ENCODE peak calls at places on chromosome 6, in five cellular contexts. B, C, I, A and M are unnamed samples.

GRCh38 chr6:63611560-63611959 is 24.0 kb upstream of the PHF3 start:
- DNase-seq in B (no peak), C (no peak), I (no peak), A (no peak), M (no peak)

GRCh38 chr6:136701011-136701410 is 91.3 kb downstream of the MAP3K5 start:
- DNase-seq in B (no peak), C (no peak), I (no peak), A (no peak), M (no peak)

GRCh38 chr6:129183681-129184216 is 300.8 kb downstream of the LAMA2 start:
- DNase-seq in B (no peak), C (no peak), I (no peak), A (peak), M (no peak)

GRCh38 chr6:104784884-104785283 is 74.8 kb downstream of the HACE1 start:
- DNase-seq in B (no peak), C (no peak), I (no peak), A (no peak), M (peak)

GRCh38 chr6:35874721-35875120 is 46.2 kb downstream of the SRPK1 start:
- DNase-seq in B (no peak), C (no peak), I (no peak), A (no peak), M (no peak)

GRCh38 chr6:74805841-74806696 is 399.8 kb downstream of the COL12A1 start:
- DNase-seq in B (no peak), C (no peak), I (no peak), A (no peak), M (no peak)

GRCh38 chr6:19327246-19327645 is 509.9 kb upstream of the ID4 start:
- DNase-seq in B (no peak), C (no peak), I (no peak), A (no peak), M (no peak)

GRCh38 chr6:121666809-121667208 is 231.4 kb downstream of the GJA1 start:
- DNase-seq in B (no peak), C (no peak), I (no peak), A (peak), M (no peak)

GRCh38 chr6:167907837-167908681 is 81.3 kb downstream of the AFDN start:
- DNase-seq in B (no peak), C (no peak), I (peak), A (peak), M (no peak)

GRCh38 chr6:124947821-124948451 is 14.3 kb upstream of the RNF217 start:
- DNase-seq in B (no peak), C (no peak), I (no peak), A (no peak), M (no peak)

GRCh38 chr6:44157152-44157521 is 1.5 kb upstream of the CAPN11 start:
- DNase-seq in B (no peak), C (no peak), I (no peak), A (peak), M (no peak)

GRCh38 chr6:39688494-39688893 is 36.7 kb downstream of the KIF6 start:
- DNase-seq in B (no peak), C (no peak), I (no peak), A (peak), M (no peak)

GRCh38 chr6:117351521-117351920 is 74.2 kb downstream of the ROS1 start:
- DNase-seq in B (no peak), C (no peak), I (no peak), A (no peak), M (no peak)

GRCh38 chr6:142902636-142903053 is 42.3 kb downstream of the HIVEP2 start:
- DNase-seq in B (peak), C (peak), I (no peak), A (peak), M (peak)

GRCh38 chr6:167764713-167765479 is 61.8 kb upstream of the AFDN start:
- DNase-seq in B (no peak), C (peak), I (no peak), A (no peak), M (peak)

GRCh38 chr6:49668083-49668511 is 31.5 kb upstream of the RHAG start:
- DNase-seq in B (no peak), C (no peak), I (no peak), A (no peak), M (no peak)

GRCh38 chr6:3226422-3227362 is 761 bp downstream of the TUBB2B start:
- DNase-seq in B (no peak), C (peak), I (peak), A (peak), M (peak)